ENCODE peak calls at places on chromosome 19, in five cellular contexts. One of them, this sample, is unnamed.

GRCh38 chr19:51739466-51740213 is 12.0 kb downstream of the FPR1 start:
- DNase-seq in SHP77: no peak
- DNase-seq in GOT3: no peak
- DNase-seq in H54: no peak
- DNase-seq in activated CD8-positive, alpha-beta memory T cell treated with anti-CD3 and anti-CD28 coated beads for 24 hours: no peak
- DNase-seq in this sample: no peak

GRCh38 chr19:3631053-3631861 is 4.7 kb upstream of the CACTIN start:
- DNase-seq in SHP77: no peak
- DNase-seq in GOT3: no peak
- DNase-seq in H54: no peak
- DNase-seq in activated CD8-positive, alpha-beta memory T cell treated with anti-CD3 and anti-CD28 coated beads for 24 hours: no peak
- DNase-seq in this sample: no peak

GRCh38 chr19:27752530-27753184 is 1460.3 kb downstream of the UQCRFS1 start:
- DNase-seq in SHP77: no peak
- DNase-seq in GOT3: no peak
- DNase-seq in H54: no peak
- DNase-seq in activated CD8-positive, alpha-beta memory T cell treated with anti-CD3 and anti-CD28 coated beads for 24 hours: no peak
- DNase-seq in this sample: no peak

GRCh38 chr19:42546831-42547500 is 18.7 kb upstream of the CEACAM1 start:
- DNase-seq in SHP77: no peak
- DNase-seq in GOT3: no peak
- DNase-seq in H54: no peak
- DNase-seq in activated CD8-positive, alpha-beta memory T cell treated with anti-CD3 and anti-CD28 coated beads for 24 hours: no peak
- DNase-seq in this sample: no peak

GRCh38 chr19:32041681-32042292 is 303.6 kb upstream of the ZNF507 start:
- DNase-seq in SHP77: peak
- DNase-seq in GOT3: no peak
- DNase-seq in H54: peak
- DNase-seq in activated CD8-positive, alpha-beta memory T cell treated with anti-CD3 and anti-CD28 coated beads for 24 hours: no peak
- DNase-seq in this sample: peak

GRCh38 chr19:16098821-16099220 is 12.9 kb upstream of the RAB8A start:
- DNase-seq in SHP77: no peak
- DNase-seq in GOT3: no peak
- DNase-seq in H54: no peak
- DNase-seq in activated CD8-positive, alpha-beta memory T cell treated with anti-CD3 and anti-CD28 coated beads for 24 hours: no peak
- DNase-seq in this sample: no peak

GRCh38 chr19:40090256-40091204 is at the start of gene ZNF780A:
- DNase-seq in SHP77: peak
- DNase-seq in GOT3: peak
- DNase-seq in H54: peak
- DNase-seq in activated CD8-positive, alpha-beta memory T cell treated with anti-CD3 and anti-CD28 coated beads for 24 hours: peak
- DNase-seq in this sample: peak

GRCh38 chr19:35350591-35350990 is 2.9 kb downstream of the FFAR1 start:
- DNase-seq in SHP77: no peak
- DNase-seq in GOT3: no peak
- DNase-seq in H54: no peak
- DNase-seq in activated CD8-positive, alpha-beta memory T cell treated with anti-CD3 and anti-CD28 coated beads for 24 hours: no peak
- DNase-seq in this sample: no peak

GRCh38 chr19:3481241-3482090 is 1.1 kb upstream of the SMIM24 start:
- DNase-seq in SHP77: peak
- DNase-seq in GOT3: no peak
- DNase-seq in H54: no peak
- DNase-seq in activated CD8-positive, alpha-beta memory T cell treated with anti-CD3 and anti-CD28 coated beads for 24 hours: no peak
- DNase-seq in this sample: no peak

GRCh38 chr19:13537454-13537853 is 31.2 kb upstream of the CACNA1A start:
- DNase-seq in SHP77: peak
- DNase-seq in GOT3: no peak
- DNase-seq in H54: no peak
- DNase-seq in activated CD8-positive, alpha-beta memory T cell treated with anti-CD3 and anti-CD28 coated beads for 24 hours: no peak
- DNase-seq in this sample: peak

GRCh38 chr19:13055213-13056051 is 47.2 kb downstream of the LYL1 start:
- DNase-seq in SHP77: no peak
- DNase-seq in GOT3: peak
- DNase-seq in H54: peak
- DNase-seq in activated CD8-positive, alpha-beta memory T cell treated with anti-CD3 and anti-CD28 coated beads for 24 hours: no peak
- DNase-seq in this sample: peak

GRCh38 chr19:10858204-10858828 is 10.1 kb downstream of the C19orf38 start:
- DNase-seq in SHP77: no peak
- DNase-seq in GOT3: no peak
- DNase-seq in H54: no peak
- DNase-seq in activated CD8-positive, alpha-beta memory T cell treated with anti-CD3 and anti-CD28 coated beads for 24 hours: peak
- DNase-seq in this sample: no peak

GRCh38 chr19:47414469-47414868 is 4.9 kb downstream of the MEIS3 start:
- DNase-seq in SHP77: no peak
- DNase-seq in GOT3: no peak
- DNase-seq in H54: no peak
- DNase-seq in activated CD8-positive, alpha-beta memory T cell treated with anti-CD3 and anti-CD28 coated beads for 24 hours: no peak
- DNase-seq in this sample: peak

GRCh38 chr19:51702754-51703654 is 9.9 kb downstream of the SPACA6 start:
- DNase-seq in SHP77: no peak
- DNase-seq in GOT3: no peak
- DNase-seq in H54: no peak
- DNase-seq in activated CD8-positive, alpha-beta memory T cell treated with anti-CD3 and anti-CD28 coated beads for 24 hours: no peak
- DNase-seq in this sample: peak

GRCh38 chr19:54245936-54246335 is 3.3 kb upstream of the LILRA6 start:
- DNase-seq in SHP77: no peak
- DNase-seq in GOT3: no peak
- DNase-seq in H54: no peak
- DNase-seq in activated CD8-positive, alpha-beta memory T cell treated with anti-CD3 and anti-CD28 coated beads for 24 hours: no peak
- DNase-seq in this sample: no peak

GRCh38 chr19:7694499-7694898 is 7.4 kb downstream of the FCER2 start:
- DNase-seq in SHP77: no peak
- DNase-seq in GOT3: no peak
- DNase-seq in H54: no peak
- DNase-seq in activated CD8-positive, alpha-beta memory T cell treated with anti-CD3 and anti-CD28 coated beads for 24 hours: no peak
- DNase-seq in this sample: no peak